ENCODE peak calls at places on chromosomes 3 and 15, in nine cellular contexts. One of them, this sample, is unnamed.

GRCh38 chr15:59294961-59295741 is 77.5 kb downstream of the MYO1E start:
- DNase-seq in activated T-helper 1 cell treated with anti-CD3 and anti-CD28 coated beads, Interleukin-2, amount 50 U/mL, for 16 hours: no peak
- DNase-seq in OCI-M1: no peak
- DNase-seq in LoVo: no peak
- DNase-seq in CD8-positive, alpha-beta memory T cell: no peak
- DNase-seq in GM04504: peak; percentile 81
- DNase-seq in central memory CD4-positive, alpha-beta T cell: no peak
- DNase-seq in ELF-1: no peak
- DNase-seq in fibroblast of lung: peak; percentile 86
- DNase-seq in this sample: no peak

GRCh38 chr3:114659109-114660081 is 365.6 kb downstream of the TIGIT start:
- DNase-seq in LoVo: no peak
- DNase-seq in OCI-M1: no peak
- DNase-seq in fibroblast of lung: peak; percentile 17
- DNase-seq in central memory CD4-positive, alpha-beta T cell: no peak
- DNase-seq in ELF-1: peak; percentile 2
- DNase-seq in CD8-positive, alpha-beta memory T cell: no peak
- DNase-seq in activated T-helper 1 cell treated with anti-CD3 and anti-CD28 coated beads, Interleukin-2, amount 50 U/mL, for 16 hours: no peak
- DNase-seq in GM04504: no peak
- DNase-seq in this sample: peak; percentile 23

GRCh38 chr3:149224736-149225594 is 3.3 kb upstream of the CP start:
- DNase-seq in OCI-M1: peak; percentile 79
- DNase-seq in central memory CD4-positive, alpha-beta T cell: peak; percentile 2
- DNase-seq in ELF-1: no peak
- DNase-seq in activated T-helper 1 cell treated with anti-CD3 and anti-CD28 coated beads, Interleukin-2, amount 50 U/mL, for 16 hours: no peak
- DNase-seq in GM04504: peak; percentile 40
- DNase-seq in CD8-positive, alpha-beta memory T cell: peak; percentile 3
- DNase-seq in LoVo: peak; percentile 25
- DNase-seq in fibroblast of lung: peak; percentile 64
- DNase-seq in this sample: peak; percentile 68

GRCh38 chr3:34669490-34669889 is 871.1 kb downstream of the PDCD6IP start:
- DNase-seq in GM04504: no peak
- DNase-seq in OCI-M1: no peak
- DNase-seq in ELF-1: peak; percentile 67
- DNase-seq in central memory CD4-positive, alpha-beta T cell: no peak
- DNase-seq in activated T-helper 1 cell treated with anti-CD3 and anti-CD28 coated beads, Interleukin-2, amount 50 U/mL, for 16 hours: no peak
- DNase-seq in fibroblast of lung: no peak
- DNase-seq in LoVo: no peak
- DNase-seq in CD8-positive, alpha-beta memory T cell: no peak
- DNase-seq in this sample: no peak

GRCh38 chr3:88641033-88641604 is 466.3 kb upstream of the EPHA3 start:
- DNase-seq in ELF-1: no peak
- DNase-seq in LoVo: no peak
- DNase-seq in central memory CD4-positive, alpha-beta T cell: no peak
- DNase-seq in fibroblast of lung: no peak
- DNase-seq in activated T-helper 1 cell treated with anti-CD3 and anti-CD28 coated beads, Interleukin-2, amount 50 U/mL, for 16 hours: no peak
- DNase-seq in CD8-positive, alpha-beta memory T cell: no peak
- DNase-seq in GM04504: no peak
- DNase-seq in OCI-M1: peak; percentile 11
- DNase-seq in this sample: peak; percentile 4

GRCh38 chr3:61541694-61542093 is 19.7 kb upstream of the PTPRG start:
- DNase-seq in central memory CD4-positive, alpha-beta T cell: no peak
- DNase-seq in GM04504: no peak
- DNase-seq in CD8-positive, alpha-beta memory T cell: no peak
- DNase-seq in OCI-M1: no peak
- DNase-seq in fibroblast of lung: no peak
- DNase-seq in LoVo: no peak
- DNase-seq in ELF-1: no peak
- DNase-seq in activated T-helper 1 cell treated with anti-CD3 and anti-CD28 coated beads, Interleukin-2, amount 50 U/mL, for 16 hours: no peak
- DNase-seq in this sample: no peak

GRCh38 chr15:64687167-64688085 is 88.0 kb downstream of the RBPMS2 start:
- DNase-seq in GM04504: no peak
- DNase-seq in activated T-helper 1 cell treated with anti-CD3 and anti-CD28 coated beads, Interleukin-2, amount 50 U/mL, for 16 hours: no peak
- DNase-seq in ELF-1: no peak
- DNase-seq in central memory CD4-positive, alpha-beta T cell: no peak
- DNase-seq in OCI-M1: no peak
- DNase-seq in LoVo: no peak
- DNase-seq in fibroblast of lung: no peak
- DNase-seq in CD8-positive, alpha-beta memory T cell: no peak
- DNase-seq in this sample: no peak

GRCh38 chr15:50058231-50058630 is 60.8 kb downstream of the ATP8B4 start:
- DNase-seq in CD8-positive, alpha-beta memory T cell: no peak
- DNase-seq in GM04504: no peak
- DNase-seq in LoVo: no peak
- DNase-seq in activated T-helper 1 cell treated with anti-CD3 and anti-CD28 coated beads, Interleukin-2, amount 50 U/mL, for 16 hours: no peak
- DNase-seq in fibroblast of lung: peak; percentile 79
- DNase-seq in central memory CD4-positive, alpha-beta T cell: no peak
- DNase-seq in ELF-1: no peak
- DNase-seq in OCI-M1: peak; percentile 38
- DNase-seq in this sample: no peak

GRCh38 chr15:60695713-60696522 is 217.0 kb upstream of the ICE2 start:
- DNase-seq in LoVo: no peak
- DNase-seq in fibroblast of lung: no peak
- DNase-seq in central memory CD4-positive, alpha-beta T cell: peak; percentile 27
- DNase-seq in activated T-helper 1 cell treated with anti-CD3 and anti-CD28 coated beads, Interleukin-2, amount 50 U/mL, for 16 hours: no peak
- DNase-seq in CD8-positive, alpha-beta memory T cell: peak; percentile 2
- DNase-seq in GM04504: no peak
- DNase-seq in ELF-1: no peak
- DNase-seq in OCI-M1: no peak
- DNase-seq in this sample: no peak

GRCh38 chr3:72617420-72618024 is 230.7 kb downstream of the SHQ1 start:
- DNase-seq in GM04504: no peak
- DNase-seq in central memory CD4-positive, alpha-beta T cell: no peak
- DNase-seq in fibroblast of lung: no peak
- DNase-seq in CD8-positive, alpha-beta memory T cell: no peak
- DNase-seq in ELF-1: no peak
- DNase-seq in LoVo: no peak
- DNase-seq in OCI-M1: no peak
- DNase-seq in activated T-helper 1 cell treated with anti-CD3 and anti-CD28 coated beads, Interleukin-2, amount 50 U/mL, for 16 hours: no peak
- DNase-seq in this sample: no peak

GRCh38 chr3:171838218-171838720 is 4.9 kb upstream of the TMEM212 start:
- DNase-seq in CD8-positive, alpha-beta memory T cell: no peak
- DNase-seq in OCI-M1: peak; percentile 57
- DNase-seq in ELF-1: peak; percentile 53
- DNase-seq in activated T-helper 1 cell treated with anti-CD3 and anti-CD28 coated beads, Interleukin-2, amount 50 U/mL, for 16 hours: no peak
- DNase-seq in fibroblast of lung: peak; percentile 83
- DNase-seq in GM04504: peak; percentile 63
- DNase-seq in central memory CD4-positive, alpha-beta T cell: no peak
- DNase-seq in LoVo: no peak
- DNase-seq in this sample: no peak

GRCh38 chr15:79156704-79157375 is 66.3 kb upstream of the RASGRF1 start:
- DNase-seq in OCI-M1: no peak
- DNase-seq in activated T-helper 1 cell treated with anti-CD3 and anti-CD28 coated beads, Interleukin-2, amount 50 U/mL, for 16 hours: no peak
- DNase-seq in CD8-positive, alpha-beta memory T cell: no peak
- DNase-seq in fibroblast of lung: no peak
- DNase-seq in LoVo: no peak
- DNase-seq in ELF-1: no peak
- DNase-seq in GM04504: no peak
- DNase-seq in central memory CD4-positive, alpha-beta T cell: no peak
- DNase-seq in this sample: no peak

GRCh38 chr3:101454629-101455028 is 58.4 kb downstream of the SENP7 start:
- DNase-seq in fibroblast of lung: no peak
- DNase-seq in GM04504: no peak
- DNase-seq in LoVo: no peak
- DNase-seq in activated T-helper 1 cell treated with anti-CD3 and anti-CD28 coated beads, Interleukin-2, amount 50 U/mL, for 16 hours: no peak
- DNase-seq in CD8-positive, alpha-beta memory T cell: no peak
- DNase-seq in central memory CD4-positive, alpha-beta T cell: no peak
- DNase-seq in OCI-M1: no peak
- DNase-seq in ELF-1: no peak
- DNase-seq in this sample: no peak

GRCh38 chr3:45486926-45487325 is 98.5 kb downstream of the LARS2 start:
- DNase-seq in central memory CD4-positive, alpha-beta T cell: no peak
- DNase-seq in CD8-positive, alpha-beta memory T cell: no peak
- DNase-seq in LoVo: no peak
- DNase-seq in OCI-M1: no peak
- DNase-seq in GM04504: no peak
- DNase-seq in ELF-1: no peak
- DNase-seq in fibroblast of lung: no peak
- DNase-seq in activated T-helper 1 cell treated with anti-CD3 and anti-CD28 coated beads, Interleukin-2, amount 50 U/mL, for 16 hours: no peak
- DNase-seq in this sample: no peak

GRCh38 chr15:60844010-60844409 is 365.1 kb upstream of the ICE2 start:
- DNase-seq in OCI-M1: no peak
- DNase-seq in ELF-1: no peak
- DNase-seq in GM04504: no peak
- DNase-seq in fibroblast of lung: no peak
- DNase-seq in LoVo: no peak
- DNase-seq in central memory CD4-positive, alpha-beta T cell: no peak
- DNase-seq in CD8-positive, alpha-beta memory T cell: no peak
- DNase-seq in activated T-helper 1 cell treated with anti-CD3 and anti-CD28 coated beads, Interleukin-2, amount 50 U/mL, for 16 hours: no peak
- DNase-seq in this sample: no peak

GRCh38 chr3:182139627-182140357 is 428.1 kb downstream of the SOX2 start:
- DNase-seq in GM04504: no peak
- DNase-seq in OCI-M1: no peak
- DNase-seq in CD8-positive, alpha-beta memory T cell: no peak
- DNase-seq in central memory CD4-positive, alpha-beta T cell: no peak
- DNase-seq in activated T-helper 1 cell treated with anti-CD3 and anti-CD28 coated beads, Interleukin-2, amount 50 U/mL, for 16 hours: no peak
- DNase-seq in LoVo: no peak
- DNase-seq in ELF-1: peak; percentile 87
- DNase-seq in fibroblast of lung: no peak
- DNase-seq in this sample: peak; percentile 8

GRCh38 chr3:57007513-57008415 is 52.7 kb upstream of the SPATA12 start:
- DNase-seq in ELF-1: peak; percentile 78
- DNase-seq in CD8-positive, alpha-beta memory T cell: no peak
- DNase-seq in activated T-helper 1 cell treated with anti-CD3 and anti-CD28 coated beads, Interleukin-2, amount 50 U/mL, for 16 hours: no peak
- DNase-seq in LoVo: no peak
- DNase-seq in central memory CD4-positive, alpha-beta T cell: no peak
- DNase-seq in OCI-M1: peak; percentile 71
- DNase-seq in fibroblast of lung: peak; percentile 91
- DNase-seq in GM04504: peak; percentile 71
- DNase-seq in this sample: peak; percentile 82

GRCh38 chr3:55687526-55687925 is 200.4 kb upstream of the WNT5A start:
- DNase-seq in GM04504: no peak
- DNase-seq in OCI-M1: no peak
- DNase-seq in ELF-1: peak; percentile 62
- DNase-seq in LoVo: no peak
- DNase-seq in fibroblast of lung: no peak
- DNase-seq in CD8-positive, alpha-beta memory T cell: no peak
- DNase-seq in central memory CD4-positive, alpha-beta T cell: no peak
- DNase-seq in activated T-helper 1 cell treated with anti-CD3 and anti-CD28 coated beads, Interleukin-2, amount 50 U/mL, for 16 hours: no peak
- DNase-seq in this sample: no peak

GRCh38 chr3:19576343-19576742 is 357.7 kb downstream of the EFHB start:
- DNase-seq in fibroblast of lung: no peak
- DNase-seq in activated T-helper 1 cell treated with anti-CD3 and anti-CD28 coated beads, Interleukin-2, amount 50 U/mL, for 16 hours: no peak
- DNase-seq in central memory CD4-positive, alpha-beta T cell: no peak
- DNase-seq in GM04504: no peak
- DNase-seq in OCI-M1: no peak
- DNase-seq in ELF-1: no peak
- DNase-seq in LoVo: no peak
- DNase-seq in CD8-positive, alpha-beta memory T cell: no peak
- DNase-seq in this sample: no peak

GRCh38 chr3:78666458-78666800 is 1101.4 kb downstream of the ROBO1 start:
- DNase-seq in fibroblast of lung: peak; percentile 27
- DNase-seq in CD8-positive, alpha-beta memory T cell: no peak
- DNase-seq in central memory CD4-positive, alpha-beta T cell: no peak
- DNase-seq in OCI-M1: no peak
- DNase-seq in LoVo: peak; percentile 1
- DNase-seq in activated T-helper 1 cell treated with anti-CD3 and anti-CD28 coated beads, Interleukin-2, amount 50 U/mL, for 16 hours: no peak
- DNase-seq in ELF-1: no peak
- DNase-seq in GM04504: no peak
- DNase-seq in this sample: peak; percentile 9

GRCh38 chr3:197154-197855 is 742 bp downstream of the CHL1 start:
- DNase-seq in ELF-1: no peak
- DNase-seq in activated T-helper 1 cell treated with anti-CD3 and anti-CD28 coated beads, Interleukin-2, amount 50 U/mL, for 16 hours: no peak
- DNase-seq in CD8-positive, alpha-beta memory T cell: no peak
- DNase-seq in fibroblast of lung: no peak
- DNase-seq in central memory CD4-positive, alpha-beta T cell: no peak
- DNase-seq in LoVo: no peak
- DNase-seq in GM04504: no peak
- DNase-seq in OCI-M1: no peak
- DNase-seq in this sample: peak; percentile 19

GRCh38 chr15:67805008-67805681 is 20.2 kb upstream of the SKOR1 start:
- DNase-seq in ELF-1: no peak
- DNase-seq in central memory CD4-positive, alpha-beta T cell: no peak
- DNase-seq in CD8-positive, alpha-beta memory T cell: no peak
- DNase-seq in OCI-M1: no peak
- DNase-seq in fibroblast of lung: no peak
- DNase-seq in LoVo: no peak
- DNase-seq in activated T-helper 1 cell treated with anti-CD3 and anti-CD28 coated beads, Interleukin-2, amount 50 U/mL, for 16 hours: no peak
- DNase-seq in GM04504: no peak
- DNase-seq in this sample: no peak

GRCh38 chr3:193554790-193555189 is at the start of gene ATP13A4:
- DNase-seq in CD8-positive, alpha-beta memory T cell: no peak
- DNase-seq in activated T-helper 1 cell treated with anti-CD3 and anti-CD28 coated beads, Interleukin-2, amount 50 U/mL, for 16 hours: no peak
- DNase-seq in central memory CD4-positive, alpha-beta T cell: no peak
- DNase-seq in GM04504: no peak
- DNase-seq in ELF-1: peak; percentile 27
- DNase-seq in LoVo: peak; percentile 24
- DNase-seq in OCI-M1: no peak
- DNase-seq in fibroblast of lung: no peak
- DNase-seq in this sample: peak; percentile 72

GRCh38 chr15:58066042-58066867 is 744 bp upstream of the ALDH1A2 start:
- DNase-seq in OCI-M1: no peak
- DNase-seq in LoVo: peak; percentile 32
- DNase-seq in activated T-helper 1 cell treated with anti-CD3 and anti-CD28 coated beads, Interleukin-2, amount 50 U/mL, for 16 hours: peak; percentile 5
- DNase-seq in central memory CD4-positive, alpha-beta T cell: no peak
- DNase-seq in GM04504: peak; percentile 12
- DNase-seq in CD8-positive, alpha-beta memory T cell: peak; percentile 3
- DNase-seq in ELF-1: peak; percentile 77
- DNase-seq in fibroblast of lung: peak; percentile 43
- DNase-seq in this sample: peak; percentile 87

GRCh38 chr15:48334260-48334659 is 3.0 kb downstream of the DUT start:
- DNase-seq in activated T-helper 1 cell treated with anti-CD3 and anti-CD28 coated beads, Interleukin-2, amount 50 U/mL, for 16 hours: no peak
- DNase-seq in central memory CD4-positive, alpha-beta T cell: no peak
- DNase-seq in fibroblast of lung: no peak
- DNase-seq in ELF-1: no peak
- DNase-seq in CD8-positive, alpha-beta memory T cell: no peak
- DNase-seq in GM04504: no peak
- DNase-seq in LoVo: no peak
- DNase-seq in OCI-M1: peak; percentile 34
- DNase-seq in this sample: no peak

GRCh38 chr3:123333401-123333800 is 115.5 kb downstream of the ADCY5 start:
- DNase-seq in OCI-M1: no peak
- DNase-seq in LoVo: no peak
- DNase-seq in activated T-helper 1 cell treated with anti-CD3 and anti-CD28 coated beads, Interleukin-2, amount 50 U/mL, for 16 hours: no peak
- DNase-seq in ELF-1: peak; percentile 28
- DNase-seq in CD8-positive, alpha-beta memory T cell: no peak
- DNase-seq in fibroblast of lung: no peak
- DNase-seq in GM04504: no peak
- DNase-seq in central memory CD4-positive, alpha-beta T cell: no peak
- DNase-seq in this sample: no peak

GRCh38 chr15:85312486-85312885 is 67.9 kb upstream of the AKAP13 start:
- DNase-seq in LoVo: no peak
- DNase-seq in CD8-positive, alpha-beta memory T cell: no peak
- DNase-seq in central memory CD4-positive, alpha-beta T cell: no peak
- DNase-seq in ELF-1: no peak
- DNase-seq in activated T-helper 1 cell treated with anti-CD3 and anti-CD28 coated beads, Interleukin-2, amount 50 U/mL, for 16 hours: no peak
- DNase-seq in OCI-M1: no peak
- DNase-seq in GM04504: no peak
- DNase-seq in fibroblast of lung: peak; percentile 24
- DNase-seq in this sample: peak; percentile 50

GRCh38 chr15:34821907-34822306 is 26.6 kb upstream of the ACTC1 start:
- DNase-seq in GM04504: no peak
- DNase-seq in OCI-M1: no peak
- DNase-seq in activated T-helper 1 cell treated with anti-CD3 and anti-CD28 coated beads, Interleukin-2, amount 50 U/mL, for 16 hours: no peak
- DNase-seq in fibroblast of lung: no peak
- DNase-seq in CD8-positive, alpha-beta memory T cell: no peak
- DNase-seq in LoVo: no peak
- DNase-seq in central memory CD4-positive, alpha-beta T cell: no peak
- DNase-seq in ELF-1: no peak
- DNase-seq in this sample: no peak

GRCh38 chr3:38627956-38628355 is 21.5 kb downstream of the SCN5A start:
- DNase-seq in activated T-helper 1 cell treated with anti-CD3 and anti-CD28 coated beads, Interleukin-2, amount 50 U/mL, for 16 hours: no peak
- DNase-seq in LoVo: no peak
- DNase-seq in ELF-1: peak; percentile 69
- DNase-seq in GM04504: no peak
- DNase-seq in central memory CD4-positive, alpha-beta T cell: no peak
- DNase-seq in OCI-M1: peak; percentile 33
- DNase-seq in CD8-positive, alpha-beta memory T cell: no peak
- DNase-seq in fibroblast of lung: no peak
- DNase-seq in this sample: no peak

GRCh38 chr15:100712226-100712625 is 109.8 kb downstream of the ASB7 start:
- DNase-seq in ELF-1: no peak
- DNase-seq in CD8-positive, alpha-beta memory T cell: no peak
- DNase-seq in fibroblast of lung: peak; percentile 83
- DNase-seq in activated T-helper 1 cell treated with anti-CD3 and anti-CD28 coated beads, Interleukin-2, amount 50 U/mL, for 16 hours: no peak
- DNase-seq in GM04504: no peak
- DNase-seq in OCI-M1: no peak
- DNase-seq in central memory CD4-positive, alpha-beta T cell: no peak
- DNase-seq in LoVo: peak; percentile 61
- DNase-seq in this sample: no peak

GRCh38 chr15:98085003-98085639 is 124.6 kb downstream of the ARRDC4 start:
- DNase-seq in CD8-positive, alpha-beta memory T cell: no peak
- DNase-seq in ELF-1: peak; percentile 7
- DNase-seq in OCI-M1: peak; percentile 84
- DNase-seq in GM04504: peak; percentile 45
- DNase-seq in fibroblast of lung: peak; percentile 84
- DNase-seq in LoVo: peak; percentile 81
- DNase-seq in activated T-helper 1 cell treated with anti-CD3 and anti-CD28 coated beads, Interleukin-2, amount 50 U/mL, for 16 hours: no peak
- DNase-seq in central memory CD4-positive, alpha-beta T cell: peak; percentile 17
- DNase-seq in this sample: peak; percentile 75